ENCODE peak calls at places on chromosomes 16 and 17, in nine cellular contexts. G is CD8-positive, alpha-beta T cell; L is heart left ventricle; Y is upper lobe of left lung; E is transverse colon; H is NT2/D1; Z is left ventricle myocardium inferior; O is pancreas; T is psoas muscle. F is an unnamed sample. For H3K9me3, the result is how much of the 10 kb centered on the place peaks cover.

GRCh38 chr17:28347261-28347891 is 10.0 kb downstream of the POLDIP2 start:
- DNase-seq in G (no peak), L (no peak), Y (no peak), E (no peak), H (no peak), Z (no peak), O (no peak), T (no peak), F (no peak)

GRCh38 chr17:59618894-59619312 is 792 bp upstream of the CLTC start:
- DNase-seq in G (no peak), L (no peak), Y (no peak), E (no peak), H (no peak), Z (no peak), O (no peak), T (no peak), F (no peak)

GRCh38 chr16:86730086-86730485 is 151.7 kb downstream of the FOXL1 start:
- DNase-seq in G (no peak), L (no peak), Y (no peak), E (no peak), H (no peak), Z (no peak), O (no peak), T (no peak), F (no peak)

GRCh38 chr17:43018008-43018853 is 4.0 kb downstream of the VAT1 start:
- DNase-seq in G (peak), L (no peak), Y (no peak), E (no peak), H (no peak), Z (no peak), O (no peak), T (no peak), F (no peak)

GRCh38 chr16:89484923-89485679 is 5.3 kb downstream of the ANKRD11 start:
- DNase-seq in G (no peak), L (no peak), Y (no peak), E (peak), H (no peak), Z (no peak), O (no peak), T (no peak), F (no peak)

GRCh38 chr17:77312786-77313599 is 172.2 kb downstream of the SEC14L1 start:
- DNase-seq in G (no peak), L (peak), Y (no peak), E (peak), H (no peak), Z (peak), O (peak), T (no peak), F (peak)

GRCh38 chr17:72034000-72034399 is 86.8 kb upstream of the SOX9 start:
- DNase-seq in G (no peak), L (no peak), Y (no peak), E (no peak), H (no peak), Z (no peak), O (no peak), T (no peak), F (no peak)

GRCh38 chr17:1714980-1715802 is 5.0 kb upstream of the TLCD2 start:
- DNase-seq in G (peak), L (peak), Y (peak), E (peak), H (no peak), Z (peak), O (peak), T (peak), F (peak)

GRCh38 chr16:48949636-48950035 is 332.0 kb downstream of the CBLN1 start:
- DNase-seq in G (no peak), L (no peak), Y (no peak), E (no peak), H (no peak), Z (no peak), O (no peak), T (no peak), F (no peak)

GRCh38 chr16:27995378-27995777 is 68.1 kb downstream of the GSG1L start:
- DNase-seq in G (no peak), L (no peak), Y (no peak), E (no peak), H (no peak), Z (no peak), O (no peak), T (no peak), F (no peak)

GRCh38 chr17:65609303-65609702 is 47.9 kb upstream of the AXIN2 start:
- DNase-seq in G (no peak), L (no peak), Y (no peak), E (no peak), H (no peak), Z (no peak), O (no peak), T (no peak), F (no peak)

GRCh38 chr16:15665107-15665506 is 15.1 kb downstream of the NDE1 start:
- DNase-seq in G (no peak), L (no peak), Y (no peak), E (no peak), H (no peak), Z (no peak), O (no peak), T (no peak), F (no peak)

GRCh38 chr16:4361033-4361943 is 10.2 kb upstream of the PAM16 start:
- DNase-seq in G (no peak), L (no peak), Y (peak), E (no peak), H (no peak), Z (no peak), O (peak), T (no peak), F (no peak)

GRCh38 chr16:63689068-63689467 is 1432.8 kb downstream of the CDH11 start:
- DNase-seq in G (no peak), L (no peak), Y (no peak), E (no peak), H (no peak), Z (no peak), O (no peak), T (no peak), F (no peak)

GRCh38 chr17:68197091-68197996 is 50.5 kb upstream of the AMZ2 start:
- DNase-seq in G (peak), L (no peak), Y (peak), E (peak), H (no peak), Z (peak), O (peak), T (peak), F (no peak)

GRCh38 chr17:31917065-31917529 is 15.6 kb upstream of the UTP6 start:
- DNase-seq in G (no peak), L (no peak), Y (peak), E (no peak), H (no peak), Z (no peak), O (peak), T (no peak), F (peak)

GRCh38 chr16:54397190-54397835 is 110.7 kb upstream of the IRX3 start:
- DNase-seq in G (no peak), L (no peak), Y (no peak), E (no peak), H (no peak), Z (no peak), O (no peak), T (no peak), F (no peak)

GRCh38 chr17:9241371-9241712 is 220.0 kb downstream of the NTN1 start:
- DNase-seq in G (no peak), L (peak), Y (peak), E (peak), H (no peak), Z (peak), O (peak), T (peak), F (peak)

GRCh38 chr17:5184284-5184683 is 7.4 kb downstream of the ZNF594 start:
- DNase-seq in G (peak), L (no peak), Y (no peak), E (no peak), H (no peak), Z (no peak), O (no peak), T (no peak), F (no peak)
- H3K9me3 ChIP-seq in G (under half), L (half or more), Y (half or more), E (half or more), H (half or more), Z (half or more), O (under half), T (half or more), F (half or more)

GRCh38 chr16:35741546-35741945 is 2282.1 kb downstream of the TP53TG3F start:
- DNase-seq in G (no peak), L (no peak), Y (no peak), E (no peak), H (no peak), Z (no peak), O (no peak), T (no peak), F (no peak)

GRCh38 chr16:35744716-35745115 is 2285.3 kb downstream of the TP53TG3F start:
- DNase-seq in G (no peak), L (no peak), Y (no peak), E (no peak), H (no peak), Z (no peak), O (no peak), T (no peak), F (no peak)

GRCh38 chr16:35745191-35745590 is 2285.8 kb downstream of the TP53TG3F start:
- DNase-seq in G (no peak), L (no peak), Y (no peak), E (no peak), H (no peak), Z (no peak), O (no peak), T (no peak), F (no peak)

GRCh38 chr16:35744084-35744483 is 2284.7 kb downstream of the TP53TG3F start:
- DNase-seq in G (no peak), L (no peak), Y (no peak), E (no peak), H (no peak), Z (no peak), O (no peak), T (no peak), F (no peak)

DNA sequence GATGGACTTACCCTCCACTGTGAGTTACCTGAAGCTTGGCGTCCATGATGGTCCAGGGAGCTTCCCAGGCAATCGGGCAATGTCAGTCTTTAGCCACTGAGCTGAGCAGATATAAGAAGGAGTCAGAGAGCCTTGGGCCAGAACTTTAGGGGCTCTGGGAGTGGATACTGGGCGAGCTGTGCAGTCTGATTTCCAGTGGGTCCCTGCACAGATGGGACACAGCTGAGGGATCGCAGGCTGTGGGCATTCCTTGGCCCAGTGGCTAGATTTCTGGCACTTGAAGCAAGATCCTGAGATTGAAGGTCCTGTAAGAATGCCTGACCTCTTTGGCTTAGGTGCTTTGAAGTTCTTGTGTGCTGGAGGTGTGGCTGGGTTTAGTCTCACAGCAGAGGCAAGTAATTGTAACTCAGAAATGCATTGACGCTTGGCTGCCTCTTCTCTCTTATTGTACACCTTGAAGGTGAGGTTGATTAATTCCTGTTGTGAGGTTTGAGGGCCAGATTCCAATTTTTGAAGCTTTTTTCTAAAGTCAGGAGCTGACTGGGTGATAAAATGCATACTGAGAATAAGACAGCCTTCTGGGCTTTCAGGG is 2283.8 kb downstream of the TP53TG3F start:
- DNase-seq in G (no peak), L (no peak), Y (no peak), E (no peak), H (no peak), Z (no peak), O (no peak), T (no peak), F (no peak)
- H3K9me3 ChIP-seq in G (under half), L (under half), Y (under half), E (under half), H (under half), Z (under half), O (under half), T (under half), F (under half)

GRCh38 chr16:35187665-35188225 is 1728.3 kb downstream of the TP53TG3F start:
- DNase-seq in G (no peak), L (no peak), Y (no peak), E (no peak), H (no peak), Z (no peak), O (no peak), T (no peak), F (no peak)
- H3K9me3 ChIP-seq in G (under half), L (under half), Y (under half), E (under half), H (under half), Z (under half), O (under half), T (under half), F (under half)

DNA sequence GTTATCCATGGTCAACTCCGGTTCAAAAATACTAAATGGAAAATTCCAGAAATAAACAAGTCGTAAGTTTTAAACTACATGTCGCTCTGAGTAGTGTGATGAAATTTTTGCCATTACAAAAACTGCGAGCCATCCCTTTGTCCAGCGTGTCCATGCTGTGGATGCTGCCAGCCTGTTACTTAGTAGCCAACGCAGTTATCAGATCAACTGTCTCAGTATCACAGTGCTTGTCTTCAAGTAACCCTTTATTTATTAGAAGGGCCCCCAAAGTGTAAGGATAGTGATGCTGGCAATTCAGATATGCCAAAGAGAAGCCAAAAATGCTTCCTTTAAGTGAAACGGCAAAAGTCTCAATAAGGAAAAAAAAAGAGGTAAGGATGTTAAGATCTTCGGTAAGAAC is 23.9 kb downstream of the SNN start:
- DNase-seq in G (no peak), L (no peak), Y (no peak), E (no peak), H (no peak), Z (no peak), O (no peak), T (no peak), F (no peak)
- H3K9me3 ChIP-seq in G (under half), L (under half), Y (under half), E (under half), H (under half), Z (under half), O (under half), T (under half), F (under half)

GRCh38 chr16:10343124-10343760 is 42.6 kb upstream of the ATF7IP2 start:
- DNase-seq in G (no peak), L (no peak), Y (no peak), E (no peak), H (no peak), Z (no peak), O (no peak), T (no peak), F (no peak)
- H3K9me3 ChIP-seq in G (under half), L (under half), Y (under half), E (under half), H (half or more), Z (half or more), O (under half), T (under half), F (under half)

GRCh38 chr17:204427-205175 is 23.2 kb upstream of the DOC2B start:
- DNase-seq in G (no peak), L (no peak), Y (no peak), E (no peak), H (no peak), Z (no peak), O (no peak), T (no peak), F (no peak)

GRCh38 chr17:200604-200985 is 19.1 kb upstream of the DOC2B start:
- DNase-seq in G (no peak), L (no peak), Y (no peak), E (no peak), H (no peak), Z (no peak), O (no peak), T (no peak), F (no peak)

GRCh38 chr17:205176-205538 is 23.7 kb upstream of the DOC2B start:
- DNase-seq in G (no peak), L (no peak), Y (no peak), E (no peak), H (no peak), Z (no peak), O (no peak), T (no peak), F (no peak)

GRCh38 chr17:199806-200603 is 18.6 kb upstream of the DOC2B start:
- DNase-seq in G (no peak), L (peak), Y (peak), E (no peak), H (no peak), Z (no peak), O (no peak), T (no peak), F (peak)

DNA sequence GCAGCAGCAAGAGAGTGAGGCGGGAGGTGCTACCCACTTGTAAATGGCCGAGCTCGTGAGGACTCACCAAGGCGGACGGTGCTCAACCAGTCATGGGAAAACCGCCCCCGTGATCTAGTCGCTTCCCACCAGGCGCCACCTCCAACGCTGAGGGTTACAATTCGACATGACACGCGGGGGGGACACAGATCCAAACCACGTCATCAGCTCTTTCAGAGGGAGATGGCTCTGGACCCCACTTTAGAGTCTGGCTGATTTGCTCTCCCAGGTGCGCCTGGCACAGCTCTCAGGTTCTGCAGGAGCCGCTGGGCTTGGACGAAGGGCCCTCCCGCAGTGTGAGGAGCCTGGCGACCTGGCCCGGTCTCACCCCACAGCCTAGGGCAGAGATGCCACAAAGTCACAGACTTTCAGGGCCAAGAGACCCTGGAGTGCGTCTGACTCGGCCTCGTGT is 21.1 kb upstream of the DOC2B start:
- DNase-seq in G (no peak), L (no peak), Y (no peak), E (no peak), H (no peak), Z (no peak), O (no peak), T (no peak), F (no peak)
- H3K9me3 ChIP-seq in G (under half), L (under half), Y (under half), E (under half), H (under half), Z (under half), O (under half), T (under half), F (under half)

GRCh38 chr16:35364263-35364662 is 1904.9 kb downstream of the TP53TG3F start:
- DNase-seq in G (no peak), L (no peak), Y (no peak), E (no peak), H (no peak), Z (no peak), O (no peak), T (no peak), F (no peak)
- H3K9me3 ChIP-seq in G (under half), L (under half), Y (under half), E (under half), H (under half), Z (under half), O (under half), T (under half), F (under half)